ENCODE peak calls at places on chromosomes 13 and 19, in six cellular contexts. Y is MM.1S, X is GM23248, U is PC-3, F is HCT116, L is SK-N-SH. R is an unnamed sample. For H3K9me2, the result is how much of the 10 kb centered on the place peaks cover.

GRCh38 chr13:24777171-24777570 is 13.2 kb downstream of the RNF17 start:
- DNase-seq in Y (no peak), X (peak), U (peak), F (no peak), L (no peak), R (no peak)

GRCh38 chr13:46469064-46469463 is 82.0 kb upstream of the RUBCNL start:
- DNase-seq in Y (no peak), X (peak), U (peak), F (no peak), L (peak), R (no peak)

GRCh38 chr13:61954092-61954491 is 538.4 kb upstream of the PCDH20 start:
- DNase-seq in Y (no peak), X (peak), U (peak), F (peak), L (peak), R (peak)

GRCh38 chr13:111263566-111263965 is 56.9 kb upstream of the TEX29 start:
- DNase-seq in Y (no peak), X (no peak), U (no peak), F (no peak), L (no peak), R (no peak)

GRCh38 chr19:588758-589692 is 656 bp upstream of the HCN2 start:
- DNase-seq in Y (no peak), X (peak), U (no peak), F (no peak), L (peak), R (peak)

GRCh38 chr19:14763497-14764145 is 14.7 kb downstream of the ADGRE2 start:
- DNase-seq in Y (no peak), X (no peak), U (no peak), F (no peak), L (no peak), R (no peak)

GRCh38 chr13:73903561-73903960 is 230.6 kb downstream of the KLF12 start:
- DNase-seq in Y (no peak), X (no peak), U (no peak), F (no peak), L (no peak), R (no peak)

GRCh38 chr13:47463726-47464125 is 537.3 kb downstream of the SUCLA2 start:
- DNase-seq in Y (no peak), X (peak), U (no peak), F (no peak), L (no peak), R (no peak)

GRCh38 chr19:32345261-32346207 is at the start of gene ZNF507:
- DNase-seq in Y (peak), X (peak), U (peak), F (peak), L (peak), R (peak)

GRCh38 chr19:55305491-55305890 is 19.6 kb downstream of the TMEM150B start:
- DNase-seq in Y (peak), X (peak), U (peak), F (no peak), L (peak), R (peak)

GRCh38 chr19:45687599-45687998 is 4.2 kb downstream of the SNRPD2 start:
- DNase-seq in Y (no peak), X (no peak), U (no peak), F (no peak), L (no peak), R (no peak)

GRCh38 chr19:3593156-3593555 is 7.9 kb downstream of the GIPC3 start:
- DNase-seq in Y (no peak), X (no peak), U (no peak), F (no peak), L (no peak), R (peak)

GRCh38 chr13:76845367-76845766 is 40.8 kb downstream of the KCTD12 start:
- DNase-seq in Y (no peak), X (no peak), U (no peak), F (no peak), L (no peak), R (no peak)

GRCh38 chr19:41872775-41873647 is 4.1 kb upstream of the CD79A start:
- DNase-seq in Y (peak), X (peak), U (peak), F (peak), L (peak), R (peak)

GRCh38 chr13:40136896-40137295 is 481.4 kb downstream of the COG6 start:
- DNase-seq in Y (no peak), X (no peak), U (no peak), F (no peak), L (no peak), R (no peak)

GRCh38 chr19:367963-368623 is 23.5 kb upstream of the MIER2 start:
- DNase-seq in Y (no peak), X (no peak), U (no peak), F (no peak), L (no peak), R (no peak)

GRCh38 chr13:38685974-38686571 is 804 bp upstream of the FREM2 start:
- DNase-seq in Y (peak), X (peak), U (peak), F (no peak), L (peak), R (no peak)

GRCh38 chr13:24168392-24168750 is 7.9 kb downstream of the SPATA13 start:
- DNase-seq in Y (no peak), X (peak), U (no peak), F (no peak), L (no peak), R (no peak)

GRCh38 chr13:47148543-47148942 is 251.7 kb upstream of the HTR2A start:
- DNase-seq in Y (no peak), X (no peak), U (no peak), F (no peak), L (no peak), R (no peak)

GRCh38 chr13:98835156-98835555 is 82.7 kb upstream of the SLC15A1 start:
- DNase-seq in Y (no peak), X (no peak), U (no peak), F (no peak), L (peak), R (no peak)

GRCh38 chr19:45097776-45098520 is 5.0 kb downstream of the PPP1R37 start:
- DNase-seq in Y (no peak), X (peak), U (peak), F (no peak), L (no peak), R (no peak)

GRCh38 chr19:54207908-54208783 is 7.5 kb downstream of the RPS9 start:
- DNase-seq in Y (no peak), X (peak), U (peak), F (no peak), L (no peak), R (peak)

GRCh38 chr19:17209126-17210036 is 5.8 kb upstream of the USE1 start:
- DNase-seq in Y (no peak), X (peak), U (peak), F (peak), L (peak), R (peak)

GRCh38 chr13:64480648-64481047 is 2749.5 kb downstream of the PCDH9 start:
- DNase-seq in Y (no peak), X (no peak), U (no peak), F (no peak), L (no peak), R (no peak)

GRCh38 chr19:6509118-6509971 is 7.2 kb upstream of the TUBB4A start:
- DNase-seq in Y (no peak), X (peak), U (no peak), F (no peak), L (no peak), R (peak)

GRCh38 chr13:23271331-23271730 is 90.6 kb downstream of the SGCG start:
- DNase-seq in Y (no peak), X (no peak), U (no peak), F (no peak), L (no peak), R (no peak)

GRCh38 chr13:21137696-21138095 is 38.7 kb downstream of the SKA3 start:
- DNase-seq in Y (no peak), X (peak), U (peak), F (peak), L (no peak), R (peak)

DNA sequence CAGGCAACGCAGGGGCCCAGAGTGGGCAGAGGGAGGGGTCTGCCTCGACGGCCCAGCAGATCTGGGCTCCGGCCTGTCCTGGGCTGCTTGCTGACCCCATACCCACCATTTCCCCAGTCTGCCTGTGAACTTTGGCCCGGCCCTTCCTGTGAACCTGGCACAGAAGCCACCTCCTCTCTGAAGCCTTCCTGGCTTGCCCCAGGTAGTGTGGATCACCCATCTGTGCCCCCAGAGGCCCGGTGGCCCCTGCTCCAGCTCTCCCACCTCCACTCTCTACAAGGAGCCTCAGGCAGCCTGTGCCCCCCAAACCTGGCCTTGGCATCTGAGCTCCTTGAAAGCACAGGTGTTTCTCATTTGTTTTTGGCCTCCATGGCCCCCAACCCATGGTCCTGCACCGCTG is 15.7 kb downstream of the PLEKHF1 start:
- DNase-seq in Y (no peak), X (no peak), U (no peak), F (no peak), L (no peak), R (no peak)
- H3K9ac ChIP-seq in Y (no peak), X (no peak), U (no peak), F (no peak), L (no peak), R (peak)

GRCh38 chr19:4707322-4707721 is 16.3 kb downstream of the DPP9 start:
- DNase-seq in Y (no peak), X (peak), U (no peak), F (no peak), L (no peak), R (no peak)
- H3K27ac ChIP-seq in Y (no peak), X (peak), U (no peak), F (no peak), L (no peak), R (no peak)

DNA sequence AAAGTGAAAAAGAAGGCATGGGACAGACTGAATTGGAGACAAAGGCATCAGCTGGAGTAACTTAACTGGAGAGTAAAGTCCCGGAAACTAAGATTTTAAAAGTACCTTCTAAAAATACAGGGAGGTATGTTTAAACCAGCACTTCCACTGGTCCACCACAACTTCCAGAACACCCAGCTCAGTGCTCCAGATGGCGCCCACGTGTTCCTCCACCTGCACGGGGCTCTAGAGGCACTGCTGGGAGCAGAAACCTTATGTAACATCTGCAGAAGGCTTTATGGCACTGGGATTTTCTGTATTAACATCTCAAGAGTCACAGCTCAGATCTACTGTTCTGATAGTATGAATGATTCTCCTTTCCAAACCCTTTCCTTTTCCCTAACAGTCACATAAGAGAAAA is 252.1 kb downstream of the DCLK1 start:
- DNase-seq in Y (peak), X (no peak), U (no peak), F (no peak), L (no peak), R (no peak)
- H3K9me2 ChIP-seq in Y (under half), X (under half), U (under half), F (under half), L (under half), R (under half)

GRCh38 chr19:36014029-36014924 is at the start of gene ALKBH6:
- DNase-seq in Y (peak), X (peak), U (peak), F (peak), L (peak), R (peak)

GRCh38 chr19:36009633-36010379 is 1.2 kb upstream of the SYNE4 start:
- DNase-seq in Y (no peak), X (no peak), U (no peak), F (no peak), L (no peak), R (peak)

GRCh38 chr19:36009220-36009619 is 607 bp upstream of the SYNE4 start:
- DNase-seq in Y (peak), X (peak), U (peak), F (no peak), L (peak), R (peak)

GRCh38 chr19:36010402-36010801 is 1.8 kb upstream of the SYNE4 start:
- DNase-seq in Y (no peak), X (no peak), U (no peak), F (no peak), L (no peak), R (no peak)

GRCh38 chr19:36013280-36014028 is 559 bp downstream of the ALKBH6 start:
- DNase-seq in Y (no peak), X (peak), U (no peak), F (no peak), L (no peak), R (peak)
- H3K9ac ChIP-seq in Y (peak), X (peak), U (peak), F (peak), L (peak), R (peak)

DNA sequence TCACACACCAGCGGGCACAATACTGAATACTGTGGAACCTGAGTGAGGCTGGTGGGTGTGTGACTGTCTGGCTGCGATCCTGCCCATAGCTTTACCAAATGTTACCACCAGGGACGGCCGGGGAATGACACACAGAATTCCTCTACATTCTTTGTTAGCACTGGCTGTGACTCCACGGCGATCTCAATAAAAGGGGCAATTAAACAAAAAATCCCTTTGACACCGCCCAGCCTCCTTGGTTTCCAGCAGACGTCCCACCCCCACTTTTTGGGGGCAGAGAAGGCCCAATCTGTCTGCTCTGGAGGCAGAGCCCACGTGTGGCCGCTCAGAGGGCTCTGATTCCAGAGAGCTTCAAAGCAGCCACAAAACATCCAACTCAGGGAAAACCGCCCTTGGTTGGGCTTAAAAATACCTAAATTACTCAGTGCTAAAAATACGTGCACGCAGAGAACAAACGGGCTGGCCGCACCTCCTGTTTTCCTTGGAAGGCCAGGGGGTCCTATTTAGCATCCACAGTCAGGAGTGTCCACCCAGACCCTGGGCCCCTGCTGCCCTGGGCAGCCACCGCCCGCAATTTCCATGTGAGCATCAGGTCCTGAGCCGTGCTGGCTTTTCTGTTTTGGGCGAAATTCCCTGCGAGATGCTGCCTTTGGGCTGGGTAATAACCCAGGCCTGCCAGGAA is 47.8 kb downstream of the GADD45B start:
- DNase-seq in Y (no peak), X (peak), U (no peak), F (no peak), L (no peak), R (no peak)
- H3K27ac ChIP-seq in Y (no peak), X (peak), U (no peak), F (peak), L (peak), R (no peak)

DNA sequence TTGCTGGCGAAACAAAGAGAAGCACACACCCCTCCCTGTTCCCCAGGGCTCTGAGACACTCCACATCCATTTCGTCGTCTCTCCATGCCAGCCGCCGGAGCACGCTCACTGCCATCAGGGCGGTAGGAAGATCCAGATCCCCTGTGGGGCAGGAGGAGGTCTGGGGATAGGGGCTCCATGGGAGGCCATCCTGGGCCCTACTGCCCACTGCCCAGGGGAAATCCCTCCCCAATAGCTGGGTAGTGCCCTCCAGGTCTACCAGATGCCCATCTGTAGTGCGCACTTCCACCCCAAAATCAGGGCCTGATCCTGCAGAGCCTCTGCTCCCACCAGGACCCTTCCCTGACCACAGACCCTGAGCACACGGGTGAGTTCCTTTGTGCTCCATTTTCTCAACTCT is 80.3 kb downstream of the EFNB2 start:
- DNase-seq in Y (no peak), X (no peak), U (no peak), F (no peak), L (no peak), R (no peak)
- H3K9me2 ChIP-seq in Y (under half), X (under half), U (under half), F (under half), L (under half), R (under half)

DNA sequence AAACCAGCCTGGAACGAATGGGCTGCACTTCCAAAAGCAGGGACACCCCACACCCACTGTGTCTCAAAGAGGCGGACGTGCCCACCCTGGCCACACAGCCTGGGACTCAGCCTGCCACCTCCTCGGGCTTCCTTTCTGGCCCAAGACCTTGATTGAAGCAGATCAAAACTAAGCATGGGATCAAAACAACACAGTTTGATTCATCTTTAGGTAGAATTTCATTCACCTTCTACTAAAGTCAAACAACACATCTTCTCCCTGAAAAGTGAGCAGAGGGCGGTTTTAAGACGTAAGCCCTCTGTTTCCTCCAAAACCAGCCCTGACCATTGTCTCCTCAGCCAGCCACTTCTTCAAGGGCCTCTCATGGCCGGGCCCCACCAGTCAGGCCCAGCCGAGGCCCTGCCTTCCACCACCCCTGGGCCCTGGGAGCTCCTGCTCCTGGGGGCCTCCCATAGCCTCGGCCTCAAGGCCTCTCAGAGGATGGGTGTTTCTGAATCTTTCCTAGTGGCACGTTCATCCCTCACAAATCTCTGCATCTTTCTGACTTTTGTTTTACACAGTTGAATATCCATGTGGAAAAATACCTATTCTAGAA is 6.3 kb upstream of the F10 start:
- DNase-seq in Y (no peak), X (no peak), U (no peak), F (no peak), L (peak), R (no peak)
- H3K9ac ChIP-seq in Y (no peak), X (no peak), U (no peak), F (no peak), L (no peak), R (no peak)

DNA sequence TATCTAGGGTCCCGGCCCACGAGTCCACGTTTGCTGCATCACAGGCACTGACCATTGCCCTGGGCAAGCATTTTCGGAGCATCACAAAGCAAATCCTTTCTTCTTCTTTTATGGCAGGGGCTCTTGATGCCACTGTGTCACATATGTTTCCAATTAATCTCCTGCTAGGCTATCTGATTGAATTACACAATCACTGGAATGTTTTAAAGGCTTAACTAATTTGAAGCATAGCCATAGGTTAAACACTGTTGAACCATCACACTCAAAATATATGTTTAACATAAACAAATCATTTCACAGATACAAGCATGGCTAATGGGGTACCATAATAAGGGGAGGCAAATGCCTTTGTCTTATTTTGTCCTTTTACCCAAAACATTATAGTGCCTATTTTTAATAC is 338.3 kb downstream of the POU4F1 start:
- DNase-seq in Y (no peak), X (peak), U (no peak), F (no peak), L (peak), R (no peak)
- H3K27ac ChIP-seq in Y (no peak), X (no peak), U (no peak), F (no peak), L (no peak), R (no peak)

GRCh38 chr13:112810608-112811007 is 120.8 kb downstream of the ATP11A start:
- DNase-seq in Y (no peak), X (no peak), U (no peak), F (no peak), L (no peak), R (no peak)

GRCh38 chr13:112814905-112815585 is 125.2 kb downstream of the ATP11A start:
- DNase-seq in Y (no peak), X (peak), U (peak), F (no peak), L (no peak), R (no peak)

GRCh38 chr13:112813552-112813951 is 123.7 kb downstream of the ATP11A start:
- DNase-seq in Y (no peak), X (no peak), U (no peak), F (no peak), L (no peak), R (no peak)

GRCh38 chr13:112809332-112810310 is 119.8 kb downstream of the ATP11A start:
- DNase-seq in Y (no peak), X (no peak), U (no peak), F (no peak), L (no peak), R (no peak)

GRCh38 chr13:112812306-112813034 is 122.6 kb downstream of the ATP11A start:
- DNase-seq in Y (no peak), X (no peak), U (no peak), F (no peak), L (no peak), R (no peak)
- H3K9me2 ChIP-seq in Y (under half), X (under half), U (under half), F (under half), L (under half), R (under half)

GRCh38 chr13:33543631-33544030 is 258.1 kb upstream of the STARD13 start:
- DNase-seq in Y (peak), X (peak), U (peak), F (no peak), L (no peak), R (peak)

GRCh38 chr13:33545492-33545891 is 259.9 kb upstream of the STARD13 start:
- DNase-seq in Y (no peak), X (no peak), U (no peak), F (no peak), L (no peak), R (peak)

GRCh38 chr13:33544308-33544707 is 258.8 kb upstream of the STARD13 start:
- DNase-seq in Y (no peak), X (no peak), U (no peak), F (no peak), L (no peak), R (peak)

GRCh38 chr13:33548065-33548464 is 262.5 kb upstream of the STARD13 start:
- DNase-seq in Y (no peak), X (no peak), U (no peak), F (no peak), L (no peak), R (peak)

GRCh38 chr13:33547035-33547434 is 261.5 kb upstream of the STARD13 start:
- DNase-seq in Y (no peak), X (no peak), U (peak), F (no peak), L (no peak), R (peak)
- H3K9ac ChIP-seq in Y (no peak), X (no peak), U (no peak), F (no peak), L (no peak), R (no peak)

R was measured in Karpas-422.